ENCODE peak calls at places on chromosomes 6 and 20, in eight cellular contexts. P, F, K, L, I, V, H and Z are unnamed samples.

GRCh38 chr20:36606171-36607116 is 865 bp downstream of the RAB5IF start:
- DNase-seq in P (no peak), F (no peak), K (peak), L (no peak), I (peak), V (peak), H (peak), Z (no peak)

GRCh38 chr6:18613511-18613910 is 226.4 kb downstream of the RNF144B start:
- DNase-seq in P (no peak), F (no peak), K (no peak), L (no peak), I (no peak), V (no peak), H (no peak), Z (no peak)

GRCh38 chr20:43541214-43541613 is 17.6 kb upstream of the SGK2 start:
- DNase-seq in P (no peak), F (no peak), K (no peak), L (no peak), I (peak), V (no peak), H (no peak), Z (no peak)

GRCh38 chr6:125924169-125924568 is 32.4 kb upstream of the HINT3 start:
- DNase-seq in P (no peak), F (no peak), K (no peak), L (no peak), I (peak), V (no peak), H (no peak), Z (no peak)

GRCh38 chr20:47535088-47535487 is 33.4 kb downstream of the NCOA3 start:
- DNase-seq in P (no peak), F (no peak), K (no peak), L (no peak), I (no peak), V (no peak), H (peak), Z (no peak)

GRCh38 chr20:63114006-63114692 is 101.8 kb downstream of the YTHDF1 start:
- DNase-seq in P (no peak), F (peak), K (no peak), L (no peak), I (no peak), V (no peak), H (no peak), Z (no peak)

GRCh38 chr6:22401206-22401605 is 104.4 kb upstream of the PRL start:
- DNase-seq in P (no peak), F (no peak), K (no peak), L (no peak), I (peak), V (no peak), H (no peak), Z (no peak)

GRCh38 chr6:39812853-39813533 is 20.8 kb downstream of the DAAM2 start:
- DNase-seq in P (no peak), F (no peak), K (peak), L (no peak), I (no peak), V (peak), H (no peak), Z (no peak)

GRCh38 chr20:58251979-58252591 is 23.6 kb upstream of the ANKRD60 start:
- DNase-seq in P (no peak), F (no peak), K (peak), L (no peak), I (peak), V (peak), H (no peak), Z (no peak)

GRCh38 chr6:116278853-116279231 is 888 bp downstream of the TSPYL1 start:
- DNase-seq in P (no peak), F (peak), K (peak), L (no peak), I (peak), V (no peak), H (peak), Z (peak)

GRCh38 chr6:43669050-43669921 is 18.3 kb downstream of the MRPS18A start:
- DNase-seq in P (no peak), F (peak), K (peak), L (no peak), I (peak), V (peak), H (peak), Z (peak)

GRCh38 chr6:6559994-6560393 is 28.5 kb upstream of the LY86 start:
- DNase-seq in P (no peak), F (no peak), K (no peak), L (no peak), I (peak), V (no peak), H (no peak), Z (no peak)

GRCh38 chr20:50558483-50558925 is 48.3 kb downstream of the PTPN1 start:
- DNase-seq in P (no peak), F (no peak), K (peak), L (no peak), I (peak), V (peak), H (no peak), Z (no peak)

GRCh38 chr6:100435299-100435698 is 29.4 kb downstream of the SIM1 start:
- DNase-seq in P (no peak), F (no peak), K (no peak), L (no peak), I (peak), V (peak), H (peak), Z (no peak)

GRCh38 chr6:109977791-109978173 is 329 bp upstream of the GPR6 start:
- DNase-seq in P (no peak), F (no peak), K (no peak), L (no peak), I (no peak), V (no peak), H (peak), Z (no peak)

GRCh38 chr6:50520862-50521261 is 192.5 kb upstream of the TFAP2D start:
- DNase-seq in P (no peak), F (no peak), K (no peak), L (no peak), I (no peak), V (no peak), H (peak), Z (no peak)

GRCh38 chr20:61123751-61124368 is 128.2 kb upstream of the CDH4 start:
- DNase-seq in P (no peak), F (no peak), K (no peak), L (no peak), I (no peak), V (no peak), H (no peak), Z (no peak)

GRCh38 chr6:150074651-150075416 is 5.9 kb upstream of the ULBP3 start:
- DNase-seq in P (no peak), F (no peak), K (peak), L (no peak), I (no peak), V (no peak), H (no peak), Z (no peak)

GRCh38 chr6:99241905-99242534 is 107.5 kb downstream of the FAXC start:
- DNase-seq in P (no peak), F (no peak), K (peak), L (no peak), I (peak), V (peak), H (peak), Z (no peak)

GRCh38 chr6:143695106-143696059 is 17.6 kb downstream of the PHACTR2 start:
- DNase-seq in P (no peak), F (no peak), K (no peak), L (no peak), I (no peak), V (no peak), H (no peak), Z (no peak)

GRCh38 chr6:16803294-16804006 is 42.2 kb upstream of the ATXN1 start:
- DNase-seq in P (no peak), F (peak), K (peak), L (no peak), I (peak), V (peak), H (peak), Z (peak)

GRCh38 chr20:48025661-48026060 is 240.4 kb upstream of the SULF2 start:
- DNase-seq in P (no peak), F (no peak), K (peak), L (no peak), I (peak), V (peak), H (no peak), Z (no peak)

GRCh38 chr20:45957021-45957941 is 14.7 kb downstream of the ZNF335 start:
- DNase-seq in P (no peak), F (no peak), K (no peak), L (no peak), I (no peak), V (no peak), H (no peak), Z (no peak)

GRCh38 chr6:33430991-33431879 is 11.4 kb downstream of the SYNGAP1 start:
- DNase-seq in P (no peak), F (peak), K (peak), L (peak), I (peak), V (peak), H (peak), Z (peak)
- H3K4me3 ChIP-seq in P (no peak), F (peak), K (peak), L (peak), I (no peak), V (no peak), H (peak), Z (no peak)

DNA sequence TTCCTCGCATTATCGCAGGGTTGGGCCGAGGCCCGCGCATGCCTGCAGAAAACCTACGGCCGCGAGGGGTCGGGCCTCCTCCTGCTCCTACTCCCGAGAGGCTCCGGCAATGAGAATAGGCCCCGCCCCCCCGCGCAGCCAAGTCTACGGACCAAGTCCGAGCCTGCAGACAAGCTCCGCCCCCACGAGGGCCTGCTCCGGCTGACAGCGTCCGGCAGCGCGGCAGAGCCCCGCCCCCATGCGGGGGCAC is 3.1 kb upstream of the GPSM3 start:
- DNase-seq in P (peak), F (peak), K (peak), L (peak), I (peak), V (peak), H (peak), Z (peak)
- H3K4me3 ChIP-seq in P (peak), F (peak), K (peak), L (peak), I (peak), V (no peak), H (peak), Z (peak)

GRCh38 chr6:30556006-30556713 is at the start of gene GNL1:
- DNase-seq in P (peak), F (peak), K (peak), L (peak), I (peak), V (peak), H (peak), Z (peak)

GRCh38 chr6:30555428-30556005 is 772 bp downstream of the GNL1 start:
- DNase-seq in P (peak), F (peak), K (peak), L (no peak), I (peak), V (peak), H (peak), Z (peak)

GRCh38 chr6:30554962-30555361 is 1.3 kb downstream of the GNL1 start:
- DNase-seq in P (no peak), F (no peak), K (no peak), L (no peak), I (no peak), V (peak), H (no peak), Z (no peak)

GRCh38 chr6:30556714-30556963 is 350 bp upstream of the GNL1 start:
- DNase-seq in P (peak), F (peak), K (peak), L (no peak), I (peak), V (no peak), H (peak), Z (peak)

GRCh38 chr6:30554404-30554803 is 1.9 kb downstream of the GNL1 start:
- DNase-seq in P (no peak), F (no peak), K (no peak), L (no peak), I (no peak), V (no peak), H (no peak), Z (no peak)
- H3K4me3 ChIP-seq in P (no peak), F (peak), K (no peak), L (no peak), I (no peak), V (no peak), H (peak), Z (no peak)

GRCh38 chr20:440148-440547 is 22.2 kb downstream of the TBC1D20 start:
- DNase-seq in P (no peak), F (no peak), K (no peak), L (no peak), I (no peak), V (no peak), H (no peak), Z (no peak)
- H3K4me3 ChIP-seq in P (no peak), F (no peak), K (no peak), L (no peak), I (no peak), V (no peak), H (no peak), Z (no peak)

GRCh38 chr6:105981002-105981887 is 104.9 kb upstream of the PRDM1 start:
- DNase-seq in P (no peak), F (peak), K (no peak), L (peak), I (peak), V (no peak), H (peak), Z (peak)
- H3K4me3 ChIP-seq in P (peak), F (peak), K (peak), L (peak), I (peak), V (peak), H (peak), Z (peak)

GRCh38 chr20:22908944-22909343 is 126.2 kb upstream of the SSTR4 start:
- DNase-seq in P (no peak), F (no peak), K (no peak), L (no peak), I (no peak), V (no peak), H (no peak), Z (no peak)

GRCh38 chr20:22908437-22908836 is 126.7 kb upstream of the SSTR4 start:
- DNase-seq in P (no peak), F (no peak), K (no peak), L (no peak), I (no peak), V (no peak), H (peak), Z (no peak)

GRCh38 chr20:22914291-22914690 is 120.8 kb upstream of the SSTR4 start:
- DNase-seq in P (no peak), F (no peak), K (no peak), L (no peak), I (no peak), V (no peak), H (no peak), Z (no peak)

GRCh38 chr20:22909436-22909835 is 125.7 kb upstream of the SSTR4 start:
- DNase-seq in P (no peak), F (no peak), K (no peak), L (no peak), I (no peak), V (no peak), H (no peak), Z (no peak)

GRCh38 chr20:22910287-22910852 is 124.7 kb upstream of the SSTR4 start:
- DNase-seq in P (no peak), F (no peak), K (no peak), L (no peak), I (no peak), V (no peak), H (no peak), Z (no peak)
- H3K4me3 ChIP-seq in P (no peak), F (no peak), K (no peak), L (no peak), I (no peak), V (no peak), H (no peak), Z (no peak)

DNA sequence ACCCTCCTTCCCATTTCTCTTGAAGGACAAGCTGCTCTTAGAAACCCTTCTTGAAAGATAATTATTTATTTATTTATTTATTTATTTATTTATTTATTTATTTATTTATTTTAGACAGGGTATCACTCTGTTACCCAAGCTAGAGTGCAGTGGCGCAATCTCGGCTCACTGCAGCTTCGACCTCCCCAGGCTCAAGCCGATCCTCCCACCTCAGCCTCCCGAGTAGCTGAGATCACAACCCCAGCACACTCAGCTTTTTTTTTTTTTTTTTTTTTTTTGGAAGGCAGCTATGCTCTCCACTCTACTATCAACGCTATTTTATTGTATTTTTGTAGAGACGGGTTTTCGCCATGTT is 1.2 kb upstream of the HEBP2 start:
- DNase-seq in P (no peak), F (no peak), K (no peak), L (no peak), I (no peak), V (no peak), H (no peak), Z (no peak)
- H3K4me3 ChIP-seq in P (peak), F (peak), K (no peak), L (no peak), I (no peak), V (no peak), H (peak), Z (peak)

GRCh38 chr6:31619805-31620585 is 520 bp upstream of the PRRC2A start:
- DNase-seq in P (peak), F (peak), K (peak), L (peak), I (peak), V (peak), H (peak), Z (peak)

GRCh38 chr6:31622678-31623077 is 2.2 kb downstream of the PRRC2A start:
- DNase-seq in P (no peak), F (no peak), K (no peak), L (no peak), I (peak), V (no peak), H (no peak), Z (no peak)

GRCh38 chr6:31621320-31621939 is 915 bp downstream of the PRRC2A start:
- DNase-seq in P (no peak), F (no peak), K (no peak), L (no peak), I (no peak), V (no peak), H (no peak), Z (no peak)

GRCh38 chr6:31621991-31622390 is 1.5 kb downstream of the PRRC2A start:
- DNase-seq in P (no peak), F (no peak), K (no peak), L (no peak), I (peak), V (no peak), H (no peak), Z (no peak)

GRCh38 chr6:31620586-31621319 is at the start of gene PRRC2A:
- DNase-seq in P (no peak), F (peak), K (no peak), L (no peak), I (no peak), V (no peak), H (peak), Z (peak)
- H3K4me3 ChIP-seq in P (peak), F (peak), K (peak), L (peak), I (peak), V (peak), H (peak), Z (peak)

GRCh38 chr6:158627168-158627939 is 17.2 kb downstream of the DYNLT1 start:
- DNase-seq in P (no peak), F (no peak), K (no peak), L (no peak), I (no peak), V (no peak), H (no peak), Z (no peak)
- H3K4me3 ChIP-seq in P (no peak), F (no peak), K (no peak), L (no peak), I (no peak), V (no peak), H (no peak), Z (no peak)

GRCh38 chr6:42221546-42221945 is 3.9 kb upstream of the MRPS10 start:
- DNase-seq in P (no peak), F (no peak), K (no peak), L (no peak), I (peak), V (no peak), H (no peak), Z (no peak)
- H3K4me3 ChIP-seq in P (no peak), F (no peak), K (no peak), L (no peak), I (no peak), V (no peak), H (no peak), Z (no peak)